ENCODE peak calls at places on chromosome 7, in eight cellular contexts. P is PC-3, K is hepatocyte, Q is HCT116, B is MM.1S, I is PC-9, C is GM23338, X is SK-N-SH. Y is an unnamed sample.

GRCh38 chr7:767941-768729 is 41.1 kb upstream of the PRKAR1B start:
- DNase-seq in X (peak; percentile 98), P (no peak), C (no peak), B (no peak), Q (no peak), I (no peak), K (no peak), Y (no peak)

GRCh38 chr7:17474724-17475344 is 176.4 kb downstream of the AHR start:
- DNase-seq in X (peak; percentile 35), C (peak; percentile 74), B (no peak), Q (no peak), I (no peak), P (peak; percentile 24), K (no peak), Y (no peak)

GRCh38 chr7:142587578-142588191 is 161.6 kb upstream of the PRSS1 start:
- DNase-seq in B (peak; percentile 94), I (peak; percentile 77), X (peak; percentile 31), P (peak; percentile 82), K (peak; percentile 66), Q (peak; percentile 82), C (peak; percentile 82), Y (peak; percentile 61)

GRCh38 chr7:157809863-157810851 is 473.4 kb downstream of the DNAJB6 start:
- DNase-seq in Q (no peak), X (no peak), K (no peak), P (no peak), C (no peak), I (no peak), B (no peak), Y (no peak)

GRCh38 chr7:28623863-28624262 is 211.5 kb downstream of the CREB5 start:
- DNase-seq in X (peak; percentile 11), I (peak; percentile 51), Q (peak; percentile 23), P (peak; percentile 48), C (peak; percentile 46), K (no peak), B (no peak), Y (peak; percentile 51)

GRCh38 chr7:29490094-29490607 is 73.5 kb upstream of the PRR15 start:
- DNase-seq in I (no peak), B (no peak), P (no peak), C (no peak), Q (no peak), X (no peak), K (no peak), Y (no peak)

GRCh38 chr7:38181111-38181510 is 3.1 kb downstream of the STARD3NL start:
- DNase-seq in K (no peak), P (no peak), C (no peak), Q (no peak), X (no peak), B (no peak), I (no peak), Y (no peak)

GRCh38 chr7:107446531-107446930 is 23.3 kb upstream of the GPR22 start:
- DNase-seq in P (peak; percentile 20), K (no peak), B (no peak), Q (no peak), C (no peak), I (no peak), X (no peak), Y (no peak)

GRCh38 chr7:157278791-157279678 is 57.8 kb upstream of the DNAJB6 start:
- DNase-seq in X (peak; percentile 46), C (peak; percentile 68), K (no peak), P (peak; percentile 23), B (no peak), Q (no peak), I (no peak), Y (no peak)

GRCh38 chr7:106568680-106569499 is 92.1 kb downstream of the CCDC71L start:
- DNase-seq in K (peak; percentile 24), P (peak; percentile 41), X (peak; percentile 80), Q (peak; percentile 52), I (peak; percentile 96), C (peak; percentile 49), B (no peak), Y (peak; percentile 45)

GRCh38 chr7:70736715-70737460 is 395.1 kb upstream of the GALNT17 start:
- DNase-seq in I (no peak), K (no peak), X (peak; percentile 41), C (peak; percentile 39), P (no peak), B (no peak), Q (no peak), Y (no peak)

GRCh38 chr7:116953372-116953726 is at the start of gene ST7:
- DNase-seq in Q (peak; percentile 42), K (peak; percentile 82), I (peak; percentile 68), P (peak; percentile 68), B (peak; percentile 80), X (peak; percentile 87), C (peak; percentile 63), Y (peak; percentile 76)

GRCh38 chr7:116955801-116956514 is 2.7 kb downstream of the ST7 start:
- DNase-seq in P (no peak), K (no peak), Q (no peak), B (no peak), X (no peak), I (no peak), C (no peak), Y (peak; percentile 14)

GRCh38 chr7:116953727-116954442 is 584 bp downstream of the ST7 start:
- DNase-seq in P (peak; percentile 77), X (peak; percentile 92), K (peak; percentile 89), Q (peak; percentile 43), B (peak; percentile 49), I (peak; percentile 65), C (peak; percentile 90), Y (peak; percentile 73)

GRCh38 chr7:116955340-116955739 is 2.0 kb downstream of the ST7 start:
- DNase-seq in I (no peak), X (no peak), B (no peak), P (no peak), Q (no peak), K (no peak), C (no peak), Y (no peak)

DNA sequence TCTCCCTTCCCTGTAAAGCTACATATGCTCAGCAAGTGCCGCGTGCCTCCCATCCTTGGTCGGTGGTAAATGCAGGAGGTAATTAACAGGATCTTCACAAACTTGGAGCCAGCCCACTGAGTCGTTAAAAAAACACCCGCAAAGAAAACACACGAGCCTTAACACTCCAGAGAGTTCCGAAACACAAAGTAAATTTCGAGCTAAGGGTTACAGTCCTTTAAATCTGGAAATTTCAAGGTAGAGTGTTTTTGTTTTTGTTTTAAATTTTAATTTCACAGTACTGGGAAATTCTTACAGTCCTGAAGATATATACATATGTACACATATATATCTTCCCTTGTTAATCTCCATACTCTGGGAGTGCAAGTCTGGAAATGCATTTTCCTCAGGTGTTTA is 1.1 kb downstream of the ST7 start:
- DNase-seq in Q (no peak), B (peak; percentile 45), X (no peak), I (no peak), C (no peak), P (no peak), K (no peak), Y (no peak)
- TF ChIP-seq CTCF in Q (no peak), B (no peak), X (no peak), I (no peak), C (no peak), P (no peak), K (no peak), Y (no peak)

GRCh38 chr7:138477081-138477578 is 17.1 kb downstream of the TRIM24 start:
- DNase-seq in Q (no peak), P (peak; percentile 10), C (no peak), X (no peak), I (no peak), B (no peak), K (no peak), Y (no peak)
- H3K9me2 ChIP-seq in Q (no peaks in the 10 kb centered on the region), P (no peaks in the 10 kb centered on the region), C (no peaks in the 10 kb centered on the region), X (no peaks in the 10 kb centered on the region), I (no peaks in the 10 kb centered on the region), B (no peaks in the 10 kb centered on the region), K (no peaks in the 10 kb centered on the region), Y (no peaks in the 10 kb centered on the region)

GRCh38 chr7:25895792-25896171 is 256.2 kb upstream of the NFE2L3 start:
- DNase-seq in P (no peak), B (no peak), I (no peak), X (no peak), K (no peak), Q (no peak), C (peak; percentile 77), Y (no peak)
- H3K4me1 ChIP-seq in P (peaks cover 5% of the 10 kb centered on the region), B (peaks cover 30% of the 10 kb centered on the region), I (no peaks in the 10 kb centered on the region), X (peaks cover 5% of the 10 kb centered on the region), K (peaks cover 5% of the 10 kb centered on the region), Q (peaks cover 6% of the 10 kb centered on the region), C (peaks cover 7% of the 10 kb centered on the region), Y (peaks cover 34% of the 10 kb centered on the region)

DNA sequence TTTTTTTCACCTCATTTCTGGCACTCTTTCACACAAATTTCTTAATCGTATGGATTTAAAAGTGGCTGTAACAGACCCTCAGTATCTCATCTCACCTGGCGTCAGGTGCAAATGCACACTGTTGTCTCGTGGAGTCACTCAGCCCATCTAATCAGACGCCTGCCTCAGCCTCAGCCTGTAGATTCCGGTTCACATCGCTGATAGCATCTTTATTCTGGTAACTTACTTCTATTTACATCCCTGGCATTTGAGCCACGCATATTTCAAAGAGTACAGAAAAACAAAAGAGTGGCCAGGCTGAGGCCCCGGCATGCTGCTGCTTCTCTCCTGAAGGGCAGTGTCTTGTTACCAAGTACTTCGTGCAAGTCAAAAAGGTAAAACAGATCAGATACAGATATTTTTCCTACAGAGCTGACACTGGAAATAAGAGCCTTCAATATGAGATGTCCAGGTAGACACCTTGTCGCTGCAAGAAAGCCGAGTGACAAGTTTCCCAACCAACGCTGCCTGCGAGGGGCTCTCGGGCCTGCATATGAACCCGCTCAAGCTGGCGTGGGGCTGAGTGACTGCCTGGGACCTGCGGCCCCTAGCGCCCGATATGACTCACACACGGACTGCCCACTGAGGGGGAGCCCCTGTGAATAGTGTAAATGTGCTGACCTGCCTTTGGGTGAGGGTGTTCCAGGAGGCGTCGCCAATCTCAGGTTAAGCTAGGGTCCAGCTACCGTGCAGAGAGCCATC is 4.3 kb downstream of the VIPR2 start:
- DNase-seq in X (no peak), B (no peak), I (no peak), K (no peak), Q (no peak), C (peak; percentile 19), P (no peak), Y (no peak)
- TF ChIP-seq CTCF in X (no peak), B (no peak), I (no peak), K (no peak), Q (no peak), C (no peak), P (no peak), Y (no peak)

DNA sequence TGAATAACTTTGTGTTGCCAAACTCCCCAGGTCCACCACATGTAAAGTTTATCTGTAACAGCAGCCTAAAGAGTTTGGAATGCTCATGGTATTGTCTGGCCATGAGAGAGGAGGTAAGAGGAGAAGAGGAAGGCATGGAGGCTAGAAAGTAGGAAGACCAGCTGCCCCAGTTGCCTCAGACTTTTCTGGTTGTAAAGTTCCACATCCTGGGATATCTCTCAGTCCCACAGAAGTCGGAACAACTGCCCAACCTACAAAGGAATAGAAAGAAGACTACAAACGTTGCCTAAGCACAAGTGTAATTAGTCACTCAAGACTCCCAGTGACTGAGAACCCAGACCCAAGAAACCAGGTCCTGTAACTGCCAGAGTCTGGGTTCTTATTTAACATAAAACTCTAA is 47.3 kb downstream of the CREB3L2 start:
- DNase-seq in P (no peak), K (no peak), Q (no peak), C (no peak), I (peak; percentile 51), B (no peak), X (no peak), Y (no peak)
- H3K9me2 ChIP-seq in P (peaks cover 4% of the 10 kb centered on the region), K (no peaks in the 10 kb centered on the region), Q (no peaks in the 10 kb centered on the region), C (peaks cover 2% of the 10 kb centered on the region), I (no peaks in the 10 kb centered on the region), B (no peaks in the 10 kb centered on the region), X (no peaks in the 10 kb centered on the region), Y (no peaks in the 10 kb centered on the region)